ENCODE peak calls at places on chromosomes 13 and 19, in five cellular contexts. R is fibroblast of pulmonary artery, Z is left ventricle myocardium inferior, D is GM12865, Q is PC-9. X is an unnamed sample.

GRCh38 chr19:44737238-44738160 is 11.0 kb upstream of the BCL3 start:
- DNase-seq in R (no peak), Z (no peak), D (peak; percentile 65), Q (no peak), X (no peak)

GRCh38 chr19:4115818-4116385 is 8.0 kb downstream of the MAP2K2 start:
- DNase-seq in R (no peak), Z (no peak), D (peak; percentile 39), Q (no peak), X (no peak)

GRCh38 chr19:14434543-14435319 is 1.6 kb downstream of the PKN1 start:
- DNase-seq in R (peak; percentile 82), Z (peak; percentile 68), D (no peak), Q (peak; percentile 90), X (no peak)

GRCh38 chr19:13483215-13483614 is 23.1 kb downstream of the CACNA1A start:
- DNase-seq in R (no peak), Z (no peak), D (no peak), Q (no peak), X (peak; percentile 12)

GRCh38 chr13:102091231-102091630 is 310.6 kb downstream of the FGF14 start:
- DNase-seq in R (no peak), Z (no peak), D (peak; percentile 7), Q (no peak), X (peak; percentile 72)

GRCh38 chr13:91348906-91349435 is 1.5 kb downstream of the MIR17HG start:
- DNase-seq in R (peak; percentile 87), Z (peak; percentile 95), D (peak; percentile 95), Q (peak; percentile 66), X (peak; percentile 92)

GRCh38 chr19:5828661-5829566 is 10.6 kb downstream of the FUT6 start:
- DNase-seq in R (peak; percentile 13), Z (peak; percentile 40), D (peak; percentile 43), Q (no peak), X (peak; percentile 83)

GRCh38 chr19:5850743-5851293 is 431 bp downstream of the FUT3 start:
- DNase-seq in R (peak; percentile 75), Z (no peak), D (no peak), Q (peak; percentile 78), X (peak; percentile 43)

GRCh38 chr19:2270572-2271515 is 11.1 kb downstream of the PEAK3 start:
- DNase-seq in R (peak; percentile 89), Z (peak; percentile 90), D (peak; percentile 76), Q (no peak), X (peak; percentile 86)

GRCh38 chr19:33297401-33298145 is 4.8 kb downstream of the CEBPA start:
- DNase-seq in R (no peak), Z (no peak), D (no peak), Q (no peak), X (no peak)

GRCh38 chr19:15418112-15418587 is 638 bp downstream of the AKAP8L start:
- DNase-seq in R (peak; percentile 20), Z (no peak), D (no peak), Q (no peak), X (peak; percentile 76)

GRCh38 chr13:40401911-40402776 is 264.3 kb downstream of the FOXO1 start:
- DNase-seq in R (peak; percentile 99), Z (peak; percentile 95), D (peak; percentile 85), Q (peak; percentile 88), X (peak; percentile 46)

GRCh38 chr19:40216777-40217026 is 1.5 kb downstream of the TTC9B start:
- DNase-seq in R (no peak), Z (no peak), D (no peak), Q (no peak), X (no peak)

GRCh38 chr13:70747305-70747704 is 639.1 kb upstream of the KLHL1 start:
- DNase-seq in R (no peak), Z (no peak), D (no peak), Q (no peak), X (no peak)

GRCh38 chr13:50762969-50763568 is 80.4 kb downstream of the DLEU7 start:
- DNase-seq in R (no peak), Z (no peak), D (no peak), Q (no peak), X (no peak)

X was measured in A673.